ENCODE peak calls at places on chromosomes 11 and 22, in six cellular contexts. M, W, K, L, T and Q are unnamed samples.

GRCh38 chr11:124752471-124753100 is 531 bp upstream of the VSIG2 start:
- DNase-seq in K (no peak), M (no peak), T (no peak), L (no peak), W (no peak), Q (no peak)

GRCh38 chr22:50523806-50524663 is 1.4 kb downstream of the SCO2 start:
- DNase-seq in K (no peak), L (no peak), T (no peak), M (no peak), W (no peak), Q (no peak)

GRCh38 chr11:45089251-45089650 is 57.2 kb upstream of the PRDM11 start:
- DNase-seq in M (no peak), L (no peak), T (no peak), W (no peak), K (no peak), Q (peak)

GRCh38 chr22:29946220-29946619 is 63.2 kb downstream of the MTMR3 start:
- DNase-seq in T (no peak), K (no peak), M (no peak), W (no peak), L (peak), Q (no peak)

GRCh38 chr11:2104524-2105440 is 34.4 kb downstream of the IGF2 start:
- DNase-seq in M (no peak), W (no peak), K (no peak), L (no peak), T (no peak), Q (no peak)

GRCh38 chr22:36443198-36443770 is 38.2 kb downstream of the TXN2 start:
- DNase-seq in K (no peak), L (no peak), T (no peak), M (no peak), W (no peak), Q (no peak)

GRCh38 chr11:14393129-14393528 is 34.1 kb upstream of the RRAS2 start:
- DNase-seq in T (no peak), K (no peak), L (no peak), W (no peak), M (no peak), Q (no peak)

GRCh38 chr22:17368727-17369552 is at the start of gene CECR2:
- DNase-seq in T (peak), L (peak), K (peak), M (no peak), W (no peak), Q (no peak)

GRCh38 chr22:36010913-36011312 is 17.7 kb downstream of the RBFOX2 start:
- DNase-seq in W (no peak), K (no peak), L (no peak), M (no peak), T (no peak), Q (peak)

GRCh38 chr11:63564785-63565350 is 1.7 kb upstream of the PLAAT2 start:
- DNase-seq in L (no peak), T (no peak), W (no peak), M (no peak), K (no peak), Q (no peak)

GRCh38 chr22:22161924-22162851 is 82.4 kb upstream of the VPREB1 start:
- DNase-seq in M (no peak), L (no peak), T (peak), W (no peak), K (no peak), Q (no peak)

GRCh38 chr11:1943977-1944376 is 3.2 kb upstream of the MRPL23 start:
- DNase-seq in W (no peak), T (no peak), L (no peak), M (no peak), K (no peak), Q (peak)

GRCh38 chr11:66686801-66687750 is 9.4 kb upstream of the RBM4B start:
- DNase-seq in L (no peak), K (no peak), W (no peak), M (no peak), T (no peak), Q (no peak)

GRCh38 chr11:32225491-32226285 is 134.8 kb downstream of the RCN1 start:
- DNase-seq in M (no peak), W (no peak), K (no peak), L (no peak), T (no peak), Q (no peak)

GRCh38 chr11:67502328-67502979 is 2.7 kb downstream of the PITPNM1 start:
- DNase-seq in T (no peak), W (no peak), K (no peak), M (no peak), L (no peak), Q (no peak)

GRCh38 chr11:124917115-124917637 is 1.9 kb upstream of the HEPN1 start:
- DNase-seq in K (no peak), L (no peak), M (no peak), T (no peak), W (peak), Q (no peak)

GRCh38 chr22:48627203-48627602 is 1200.5 kb downstream of the BRD1 start:
- DNase-seq in W (no peak), K (peak), L (no peak), T (no peak), M (no peak), Q (no peak)

GRCh38 chr22:36953239-36954080 is 40.0 kb downstream of the CSF2RB start:
- DNase-seq in M (no peak), W (no peak), L (no peak), K (no peak), T (no peak), Q (no peak)

GRCh38 chr11:2305862-2306823 is 4.3 kb downstream of the TSPAN32 start:
- DNase-seq in W (no peak), M (no peak), L (no peak), T (no peak), K (peak), Q (peak)

GRCh38 chr11:92776676-92777075 is 192.8 kb upstream of the MTNR1B start:
- DNase-seq in K (no peak), M (no peak), T (no peak), L (no peak), W (no peak), Q (no peak)

GRCh38 chr22:38199826-38200559 is 1.8 kb upstream of the MAFF start:
- DNase-seq in K (no peak), M (no peak), W (no peak), L (no peak), T (no peak), Q (no peak)

DNA sequence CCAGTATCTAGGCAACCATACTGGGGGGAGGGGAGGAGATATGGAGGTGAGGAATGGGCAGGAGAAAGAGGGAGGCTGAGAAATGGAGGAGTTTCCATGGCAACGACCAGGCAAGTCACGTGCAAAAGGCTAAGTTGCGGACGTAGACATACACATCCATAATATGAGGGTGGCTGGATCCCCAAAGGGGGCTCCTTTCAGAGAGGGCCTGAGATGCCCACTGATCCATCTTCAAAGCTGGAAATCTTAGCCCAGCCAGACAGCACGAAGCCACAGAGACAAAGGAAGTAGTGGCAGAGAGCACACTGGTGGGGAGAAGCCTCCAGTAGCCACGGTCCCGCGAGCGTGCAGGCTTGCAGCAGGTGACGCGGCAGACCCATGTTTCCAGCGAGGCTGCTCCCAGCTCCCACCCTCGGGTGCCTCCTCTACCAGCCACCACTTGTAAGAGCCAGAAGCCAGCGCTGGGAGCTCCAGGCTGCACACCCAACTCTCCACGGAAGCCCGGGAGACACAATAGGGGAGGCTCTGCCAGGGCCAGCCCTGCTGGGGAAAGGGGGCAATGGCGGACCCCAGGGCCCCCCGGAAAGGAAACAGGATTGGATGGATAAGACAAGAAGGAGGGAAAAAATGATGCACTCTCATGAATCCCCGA is 935 bp downstream of the FXYD6 start:
- DNase-seq in L (no peak), K (no peak), T (no peak), M (no peak), W (no peak), Q (no peak)
- TF ChIP-seq MYC in L (no peak), K (no peak), T (no peak), M (no peak), W (no peak), Q (no peak)

DNA sequence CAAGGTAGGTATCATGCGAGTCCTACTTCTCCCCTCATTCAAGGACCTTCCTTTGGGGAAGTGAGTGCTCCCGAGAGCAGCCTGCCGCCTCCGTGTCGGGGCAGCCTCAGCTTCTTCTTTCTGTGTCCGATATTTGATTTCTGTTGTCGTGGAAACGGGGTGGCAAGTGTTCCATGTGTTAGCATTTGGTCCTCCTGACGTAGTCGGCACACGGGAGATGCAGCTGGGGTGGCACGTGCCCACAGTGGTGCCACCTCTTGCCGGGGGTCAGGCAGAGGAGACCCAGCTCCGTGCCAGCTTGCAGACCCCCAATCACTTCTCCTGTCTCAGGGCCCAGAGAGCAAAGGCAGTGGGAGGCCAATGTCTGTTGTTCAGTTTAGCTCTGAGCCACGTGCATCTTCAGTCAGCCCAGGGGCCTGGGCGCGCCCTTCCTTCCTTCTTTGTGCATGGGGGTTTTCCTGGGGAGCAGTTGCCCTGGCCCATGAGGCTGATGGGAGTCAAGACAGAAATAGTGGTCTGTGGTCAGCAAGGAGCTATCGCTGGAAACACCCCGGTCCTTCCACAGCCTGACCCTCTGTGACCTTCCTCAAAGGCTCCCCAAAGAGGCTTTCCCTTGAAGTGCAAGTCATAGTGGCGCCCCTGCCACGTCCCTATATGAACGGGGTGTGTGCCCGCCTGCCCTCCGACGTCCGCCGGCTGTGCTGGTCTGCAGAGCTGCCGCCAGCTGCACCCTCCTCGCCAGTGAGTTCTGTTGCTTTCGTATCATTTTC is 44.5 kb downstream of the PARVB start:
- DNase-seq in M (no peak), W (no peak), L (no peak), T (peak), K (peak), Q (no peak)
- TF ChIP-seq MYC in M (no peak), W (no peak), L (no peak), T (peak), K (no peak), Q (no peak)

DNA sequence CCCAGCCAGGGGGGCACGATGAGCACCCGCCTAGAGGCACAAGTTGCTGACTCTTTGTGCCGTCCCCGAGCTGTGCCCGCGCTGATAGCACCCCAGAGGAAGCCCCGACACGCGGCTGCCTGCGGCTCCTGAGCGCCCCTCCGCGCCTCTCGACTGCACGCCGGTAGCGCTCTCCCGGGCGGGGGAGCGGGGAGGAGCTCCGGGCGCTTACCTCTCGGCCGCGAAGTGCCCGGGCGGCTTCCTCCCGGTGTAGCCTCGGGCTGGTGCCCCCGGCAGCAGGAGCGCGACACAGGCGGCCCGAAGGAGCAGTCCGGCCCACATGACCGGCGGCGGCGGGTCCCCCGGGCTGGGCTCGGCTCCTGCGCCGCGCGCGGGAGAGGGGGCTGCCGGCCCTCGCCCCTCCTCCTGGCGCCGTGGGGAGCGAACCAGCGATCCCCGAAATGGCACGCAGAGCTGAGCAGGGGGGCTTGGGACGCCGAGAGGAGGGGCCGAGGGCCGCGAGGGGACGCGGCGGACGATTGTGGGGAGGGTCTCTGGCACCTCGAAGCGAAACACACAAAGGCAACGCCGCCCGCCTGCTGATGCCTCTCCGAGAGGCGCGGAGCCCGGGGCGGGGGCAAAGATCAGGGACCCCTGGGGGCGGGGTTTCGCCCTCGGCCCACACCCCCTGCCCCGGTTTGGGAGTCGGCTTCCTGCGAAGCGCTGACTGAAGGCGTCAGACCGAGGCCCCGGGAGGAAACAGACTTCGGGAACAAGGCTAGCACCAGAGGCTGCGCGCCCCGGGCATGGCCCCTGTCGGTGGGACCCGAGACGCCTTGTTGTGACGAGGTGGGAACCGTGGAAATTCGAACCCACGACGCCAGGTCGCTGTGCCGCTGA is at the start of gene VWCE:
- DNase-seq in M (peak), K (peak), L (no peak), T (no peak), W (peak), Q (peak)
- TF ChIP-seq MYC in M (no peak), K (no peak), L (no peak), T (no peak), W (peak), Q (no peak)

GRCh38 chr22:33853200-33854097 is 66.8 kb downstream of the LARGE1 start:
- DNase-seq in M (peak), T (peak), W (peak), K (peak), L (no peak), Q (peak)
- TF ChIP-seq MYC in M (no peak), T (no peak), W (no peak), K (no peak), L (no peak), Q (no peak)